ENCODE peak calls at places on chromosomes 6 and 20, in nine cellular contexts. O is fibroblast of lung; Q is left colon; G is WTC11; L is GOT3; W is effector memory CD8-positive, alpha-beta T cell; M is GM23248; F is cardiac fibroblast; A is globus pallidus. T is an unnamed sample.

GRCh38 chr6:16162003-16162402 is 33.1 kb downstream of the MYLIP start:
- DNase-seq in G (no peak), M (no peak), L (no peak), O (no peak), W (no peak), F (no peak), Q (no peak), A (no peak), T (no peak)

GRCh38 chr6:40395066-40395697 is 192.0 kb downstream of the LRFN2 start:
- DNase-seq in M (peak), F (no peak), L (peak), G (no peak), O (no peak), W (no peak), Q (no peak), A (no peak), T (no peak)

GRCh38 chr6:14873781-14874446 is 372.0 kb upstream of the JARID2 start:
- DNase-seq in F (no peak), W (no peak), M (no peak), G (no peak), A (no peak), L (no peak), O (no peak), Q (no peak), T (no peak)

GRCh38 chr6:146090474-146090873 is 61.6 kb downstream of the GRM1 start:
- DNase-seq in G (no peak), L (no peak), M (peak), W (no peak), O (no peak), F (no peak), A (no peak), Q (no peak), T (no peak)

GRCh38 chr6:104789770-104790190 is 69.9 kb downstream of the HACE1 start:
- DNase-seq in M (peak), F (peak), G (no peak), L (no peak), Q (no peak), O (peak), W (no peak), A (no peak), T (no peak)

GRCh38 chr6:75334266-75335040 is 49.9 kb upstream of the TMEM30A start:
- DNase-seq in M (peak), F (peak), O (peak), A (peak), G (peak), L (no peak), W (no peak), Q (no peak), T (no peak)

GRCh38 chr6:165010556-165011535 is 298.6 kb downstream of the C6orf118 start:
- DNase-seq in Q (no peak), F (peak), O (no peak), L (no peak), M (peak), W (no peak), A (no peak), G (no peak), T (no peak)

GRCh38 chr20:46784450-46785127 is 75.1 kb downstream of the SLC2A10 start:
- DNase-seq in G (no peak), F (peak), W (no peak), A (no peak), L (no peak), Q (no peak), O (peak), M (peak), T (no peak)

GRCh38 chr6:1604347-1604990 is 5.2 kb upstream of the FOXC1 start:
- DNase-seq in M (peak), G (peak), Q (no peak), F (peak), A (no peak), L (no peak), W (peak), O (peak), T (peak)